ENCODE peak calls at places on chromosomes 12 and 14, in six cellular contexts. Q is A172, X is NCI-H146, R is NCI-H526, M is lung, B is body of pancreas. K is an unnamed sample.

GRCh38 chr14:22152901-22153300 is 436.1 kb downstream of the DAD1 start:
- DNase-seq in Q (no peak), X (no peak), R (no peak), M (no peak), B (no peak), K (no peak)

GRCh38 chr12:34214011-34214410 is 191.7 kb downstream of the ALG10 start:
- DNase-seq in Q (no peak), X (no peak), R (no peak), M (no peak), B (no peak), K (no peak)

GRCh38 chr14:53529519-53529918 is 376.4 kb upstream of the DDHD1 start:
- DNase-seq in Q (no peak), X (no peak), R (no peak), M (no peak), B (no peak), K (no peak)

GRCh38 chr14:50103558-50103957 is 12.8 kb downstream of the VCPKMT start:
- DNase-seq in Q (no peak), X (no peak), R (no peak), M (no peak), B (no peak), K (no peak)

GRCh38 chr14:30791522-30792351 is 82.6 kb upstream of the COCH start:
- DNase-seq in Q (no peak), X (no peak), R (no peak), M (no peak), B (no peak), K (no peak)

GRCh38 chr12:76519538-76519937 is 40.0 kb downstream of the OSBPL8 start:
- DNase-seq in Q (peak; percentile 65), X (no peak), R (no peak), M (no peak), B (no peak), K (no peak)

GRCh38 chr12:105464426-105464825 is 133.9 kb downstream of the C12orf75 start:
- DNase-seq in Q (no peak), X (no peak), R (no peak), M (no peak), B (no peak), K (no peak)

GRCh38 chr12:122851820-122852219 is 16.6 kb downstream of the HIP1R start:
- DNase-seq in Q (peak; percentile 85), X (no peak), R (no peak), M (no peak), B (no peak), K (no peak)

GRCh38 chr14:105484069-105484996 is 2.4 kb upstream of the CRIP1 start:
- DNase-seq in Q (no peak), X (no peak), R (no peak), M (no peak), B (no peak), K (peak; percentile 48)

GRCh38 chr14:97056086-97056485 is 258.9 kb downstream of the VRK1 start:
- DNase-seq in Q (no peak), X (no peak), R (peak; percentile 79), M (no peak), B (no peak), K (no peak)

GRCh38 chr14:68814376-68815287 is 21.8 kb upstream of the ZFP36L1 start:
- DNase-seq in Q (peak; percentile 65), X (no peak), R (no peak), M (no peak), B (peak; percentile 58), K (peak; percentile 50)

GRCh38 chr12:14263742-14264141 is 101.7 kb upstream of the ATF7IP start:
- DNase-seq in Q (no peak), X (no peak), R (no peak), M (no peak), B (no peak), K (no peak)

GRCh38 chr12:105077435-105077834 is 6.8 kb downstream of the ALDH1L2 start:
- DNase-seq in Q (no peak), X (no peak), R (no peak), M (no peak), B (no peak), K (no peak)

GRCh38 chr12:132638541-132639408 is 20.2 kb downstream of the P2RX2 start:
- DNase-seq in Q (peak; percentile 27), X (no peak), R (peak; percentile 35), M (no peak), B (no peak), K (no peak)

GRCh38 chr14:91281346-91281745 is 36.8 kb upstream of the GPR68 start:
- DNase-seq in Q (peak; percentile 83), X (no peak), R (no peak), M (no peak), B (no peak), K (no peak)

GRCh38 chr12:65525501-65526141 is 247.1 kb downstream of the MSRB3 start:
- DNase-seq in Q (peak; percentile 35), X (no peak), R (no peak), M (no peak), B (no peak), K (no peak)

GRCh38 chr14:76330411-76331327 is 45.3 kb upstream of the ESRRB start:
- DNase-seq in Q (no peak), X (no peak), R (no peak), M (no peak), B (no peak), K (no peak)

GRCh38 chr12:116323696-116324386 is 46.3 kb upstream of the MED13L start:
- DNase-seq in Q (no peak), X (no peak), R (no peak), M (no peak), B (no peak), K (no peak)

GRCh38 chr12:104692335-104693218 is 235.8 kb downstream of the CHST11 start:
- DNase-seq in Q (no peak), X (no peak), R (no peak), M (no peak), B (no peak), K (no peak)

GRCh38 chr12:58364389-58365086 is 423.2 kb downstream of the ATP23 start:
- DNase-seq in Q (peak; percentile 96), X (no peak), R (no peak), M (no peak), B (no peak), K (no peak)

GRCh38 chr12:650983-651382 is 12.3 kb downstream of the NINJ2 start:
- DNase-seq in Q (no peak), X (no peak), R (no peak), M (no peak), B (no peak), K (no peak)

GRCh38 chr12:124753993-124754392 is 109.7 kb downstream of the SCARB1 start:
- DNase-seq in Q (no peak), X (no peak), R (no peak), M (no peak), B (no peak), K (no peak)

GRCh38 chr12:124605869-124606774 is 38.7 kb upstream of the NCOR2 start:
- DNase-seq in Q (no peak), X (peak; percentile 43), R (no peak), M (no peak), B (no peak), K (no peak)

GRCh38 chr12:104929926-104930325 is 28.2 kb downstream of the SLC41A2 start:
- DNase-seq in Q (peak; percentile 23), X (no peak), R (no peak), M (no peak), B (no peak), K (no peak)

GRCh38 chr14:51513281-51513680 is 138.4 kb upstream of the FRMD6 start:
- DNase-seq in Q (no peak), X (no peak), R (no peak), M (no peak), B (no peak), K (no peak)

GRCh38 chr12:61654698-61655097 is 605.5 kb upstream of the USP15 start:
- DNase-seq in Q (peak; percentile 39), X (no peak), R (no peak), M (no peak), B (no peak), K (no peak)